ENCODE peak calls at places on chromosomes 2 and 18, in five cellular contexts. One of them, this sample, is unnamed.

GRCh38 chr18:59715445-59715844 is 18.2 kb upstream of the CCBE1 start:
- DNase-seq in HepG2: no peak
- DNase-seq in K562: no peak
- DNase-seq in H1: no peak
- DNase-seq in GM23338: no peak
- DNase-seq in this sample: no peak

GRCh38 chr2:160565099-160565498 is 71.5 kb upstream of the RBMS1 start:
- DNase-seq in H1: no peak
- DNase-seq in GM23338: no peak
- DNase-seq in K562: no peak
- DNase-seq in HepG2: no peak
- DNase-seq in this sample: no peak

GRCh38 chr2:101698419-101699190 is 1.1 kb downstream of the MAP4K4 start:
- DNase-seq in HepG2: no peak
- DNase-seq in H1: no peak
- DNase-seq in GM23338: peak; percentile 32
- DNase-seq in K562: no peak
- DNase-seq in this sample: no peak

GRCh38 chr2:16080071-16080470 is 139.7 kb downstream of the MYCN start:
- DNase-seq in HepG2: no peak
- DNase-seq in K562: no peak
- DNase-seq in GM23338: no peak
- DNase-seq in H1: no peak
- DNase-seq in this sample: no peak

GRCh38 chr18:58721586-58722160 is 50.4 kb downstream of the MALT1 start:
- DNase-seq in K562: no peak
- DNase-seq in HepG2: no peak
- DNase-seq in GM23338: no peak
- DNase-seq in H1: no peak
- DNase-seq in this sample: no peak

GRCh38 chr2:112583497-112584133 is 794 bp upstream of the CHCHD5 start:
- DNase-seq in HepG2: peak; percentile 75
- DNase-seq in K562: peak; percentile 47
- DNase-seq in GM23338: no peak
- DNase-seq in H1: no peak
- DNase-seq in this sample: no peak

GRCh38 chr2:72961036-72961720 is 43.9 kb downstream of the EMX1 start:
- DNase-seq in HepG2: no peak
- DNase-seq in H1: no peak
- DNase-seq in K562: no peak
- DNase-seq in GM23338: no peak
- DNase-seq in this sample: no peak

GRCh38 chr2:120681181-120681580 is 54.5 kb upstream of the GLI2 start:
- DNase-seq in HepG2: no peak
- DNase-seq in GM23338: no peak
- DNase-seq in H1: no peak
- DNase-seq in K562: no peak
- DNase-seq in this sample: no peak

GRCh38 chr2:145777297-145777696 is 1257.4 kb upstream of the ZEB2 start:
- DNase-seq in HepG2: peak; percentile 88
- DNase-seq in K562: peak; percentile 29
- DNase-seq in H1: no peak
- DNase-seq in GM23338: no peak
- DNase-seq in this sample: no peak

GRCh38 chr2:28276076-28276618 is 116.5 kb upstream of the FOSL2 start:
- DNase-seq in H1: no peak
- DNase-seq in GM23338: no peak
- DNase-seq in K562: peak; percentile 51
- DNase-seq in HepG2: no peak
- DNase-seq in this sample: no peak

GRCh38 chr2:36388472-36388871 is 32.9 kb downstream of the CRIM1 start:
- DNase-seq in HepG2: no peak
- DNase-seq in GM23338: no peak
- DNase-seq in K562: no peak
- DNase-seq in H1: no peak
- DNase-seq in this sample: no peak

GRCh38 chr2:36385603-36386002 is 30.0 kb downstream of the CRIM1 start:
- DNase-seq in HepG2: no peak
- DNase-seq in H1: no peak
- DNase-seq in GM23338: no peak
- DNase-seq in K562: no peak
- DNase-seq in this sample: no peak

GRCh38 chr2:36392854-36393253 is 37.3 kb downstream of the CRIM1 start:
- DNase-seq in K562: no peak
- DNase-seq in GM23338: peak; percentile 66
- DNase-seq in H1: no peak
- DNase-seq in HepG2: no peak
- DNase-seq in this sample: no peak

GRCh38 chr2:36387258-36387916 is 31.8 kb downstream of the CRIM1 start:
- DNase-seq in H1: no peak
- DNase-seq in GM23338: no peak
- DNase-seq in K562: no peak
- DNase-seq in HepG2: no peak
- DNase-seq in this sample: no peak

GRCh38 chr2:36389081-36389480 is 33.5 kb downstream of the CRIM1 start:
- DNase-seq in GM23338: peak; percentile 61
- DNase-seq in K562: no peak
- DNase-seq in H1: no peak
- DNase-seq in HepG2: no peak
- DNase-seq in this sample: no peak
- TF ChIP-seq POLR2AphosphoS5 in GM23338: no peak
- TF ChIP-seq POLR2AphosphoS5 in K562: no peak
- TF ChIP-seq POLR2AphosphoS5 in H1: no peak
- TF ChIP-seq POLR2AphosphoS5 in HepG2: no peak
- TF ChIP-seq POLR2AphosphoS5 in this sample: no peak

DNA sequence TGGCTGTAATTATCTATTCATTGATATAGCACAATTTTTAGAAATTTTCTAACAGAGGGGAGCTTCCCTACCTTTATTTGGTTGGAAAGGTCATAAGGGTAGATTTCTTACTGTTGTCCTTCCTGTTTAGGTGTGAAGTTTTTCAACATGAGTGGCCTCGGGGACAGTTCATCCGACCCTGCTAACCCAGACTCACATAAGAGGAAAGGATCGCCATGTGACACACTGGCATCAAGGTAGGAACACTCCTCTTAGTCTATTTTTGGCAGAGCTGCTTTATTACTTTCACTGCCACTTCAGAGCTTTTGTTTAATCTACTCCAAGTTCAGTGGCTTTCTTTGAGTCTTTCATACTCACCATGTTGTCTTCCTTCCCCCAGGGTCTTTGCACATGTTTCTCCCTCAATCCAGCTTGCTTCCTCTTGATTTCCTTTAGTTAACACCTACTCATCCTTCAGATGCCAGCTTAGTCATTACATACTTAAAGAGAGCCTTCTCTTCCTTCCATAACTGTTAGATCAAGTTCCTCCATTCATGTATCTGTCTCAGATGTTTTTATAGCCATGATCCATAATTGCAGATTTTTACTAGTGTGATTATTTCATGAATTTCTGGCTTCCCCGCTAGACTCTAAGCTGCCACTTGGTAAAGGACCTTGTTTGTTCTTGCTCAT is 134.5 kb downstream of the PTRHD1 start:
- DNase-seq in GM23338: no peak
- DNase-seq in H1: no peak
- DNase-seq in K562: no peak
- DNase-seq in HepG2: no peak
- DNase-seq in this sample: no peak
- TF ChIP-seq POLR2AphosphoS5 in GM23338: no peak
- TF ChIP-seq POLR2AphosphoS5 in H1: no peak
- TF ChIP-seq POLR2AphosphoS5 in K562: no peak
- TF ChIP-seq POLR2AphosphoS5 in HepG2: no peak
- TF ChIP-seq POLR2AphosphoS5 in this sample: no peak

DNA sequence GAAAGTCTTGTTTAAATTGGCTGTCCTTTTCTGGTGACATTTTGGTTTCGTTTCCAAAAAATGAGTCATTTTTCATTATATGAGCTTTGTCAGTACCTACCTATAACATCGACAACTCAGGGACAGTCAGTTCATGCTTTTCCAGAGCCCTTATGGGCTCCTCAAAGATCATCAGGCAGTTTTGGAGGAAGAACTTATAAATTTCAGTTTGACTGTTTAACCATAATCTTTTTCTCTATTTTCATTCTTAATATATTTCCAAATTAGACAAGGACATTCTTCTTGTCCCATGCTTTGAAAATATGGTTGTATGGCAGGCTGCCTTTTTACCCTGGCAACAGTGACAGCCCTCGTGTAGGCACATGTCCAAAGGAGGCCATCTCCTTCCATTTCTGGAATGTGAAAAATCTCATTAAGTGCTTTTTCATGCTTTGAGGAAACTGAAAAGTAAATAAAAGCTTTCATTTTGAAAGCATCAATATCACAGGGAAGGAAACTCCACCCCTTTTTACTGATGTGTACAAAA is 7.3 kb upstream of the PROC start:
- DNase-seq in HepG2: peak; percentile 92
- DNase-seq in K562: no peak
- DNase-seq in H1: no peak
- DNase-seq in GM23338: no peak
- DNase-seq in this sample: no peak
- TF ChIP-seq POLR2AphosphoS5 in HepG2: no peak
- TF ChIP-seq POLR2AphosphoS5 in K562: no peak
- TF ChIP-seq POLR2AphosphoS5 in H1: no peak
- TF ChIP-seq POLR2AphosphoS5 in GM23338: no peak
- TF ChIP-seq POLR2AphosphoS5 in this sample: no peak

DNA sequence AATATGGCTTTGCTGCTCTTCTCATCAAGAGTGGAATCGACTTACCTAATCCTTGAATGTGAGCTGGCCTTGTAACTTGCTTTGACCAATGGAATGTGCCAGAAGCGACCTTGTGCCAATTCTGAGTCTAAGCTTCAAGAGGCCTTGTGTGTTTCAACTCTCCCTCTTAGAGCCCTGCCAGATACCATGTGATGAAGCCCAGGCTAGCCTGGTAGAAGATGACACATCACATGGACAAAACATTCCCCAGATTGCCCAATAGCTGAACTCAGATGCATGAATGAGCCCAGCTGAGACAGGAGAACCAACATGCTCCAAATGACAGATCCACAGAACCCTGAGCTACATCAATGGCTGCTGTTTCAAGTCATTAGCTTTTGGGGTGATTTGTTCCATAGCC is 4.2 kb upstream of the KLHL14 start:
- DNase-seq in H1: no peak
- DNase-seq in HepG2: peak; percentile 46
- DNase-seq in GM23338: no peak
- DNase-seq in K562: no peak
- DNase-seq in this sample: no peak
- TF ChIP-seq POLR2AphosphoS5 in H1: no peak
- TF ChIP-seq POLR2AphosphoS5 in HepG2: no peak
- TF ChIP-seq POLR2AphosphoS5 in GM23338: no peak
- TF ChIP-seq POLR2AphosphoS5 in K562: no peak
- TF ChIP-seq POLR2AphosphoS5 in this sample: no peak

GRCh38 chr2:168289880-168290279 is 42.5 kb upstream of the STK39 start:
- DNase-seq in GM23338: no peak
- DNase-seq in H1: no peak
- DNase-seq in K562: no peak
- DNase-seq in HepG2: no peak
- DNase-seq in this sample: no peak
- TF ChIP-seq POLR2AphosphoS5 in GM23338: no peak
- TF ChIP-seq POLR2AphosphoS5 in H1: no peak
- TF ChIP-seq POLR2AphosphoS5 in K562: no peak
- TF ChIP-seq POLR2AphosphoS5 in HepG2: no peak
- TF ChIP-seq POLR2AphosphoS5 in this sample: no peak

GRCh38 chr2:10161961-10162441 is 39.5 kb downstream of the RRM2 start:
- DNase-seq in H1: no peak
- DNase-seq in K562: peak; percentile 15
- DNase-seq in GM23338: no peak
- DNase-seq in HepG2: no peak
- DNase-seq in this sample: no peak

GRCh38 chr2:10162586-10163497 is 40.3 kb downstream of the RRM2 start:
- DNase-seq in K562: peak; percentile 44
- DNase-seq in GM23338: peak; percentile 55
- DNase-seq in HepG2: no peak
- DNase-seq in H1: no peak
- DNase-seq in this sample: no peak

GRCh38 chr2:10159486-10160160 is 37.1 kb downstream of the RRM2 start:
- DNase-seq in H1: no peak
- DNase-seq in GM23338: no peak
- DNase-seq in K562: no peak
- DNase-seq in HepG2: no peak
- DNase-seq in this sample: no peak

GRCh38 chr2:10160226-10160955 is 37.9 kb downstream of the RRM2 start:
- DNase-seq in HepG2: no peak
- DNase-seq in K562: no peak
- DNase-seq in H1: no peak
- DNase-seq in GM23338: no peak
- DNase-seq in this sample: no peak

GRCh38 chr2:10161206-10161931 is 38.8 kb downstream of the RRM2 start:
- DNase-seq in K562: no peak
- DNase-seq in H1: no peak
- DNase-seq in HepG2: no peak
- DNase-seq in GM23338: no peak
- DNase-seq in this sample: no peak
- TF ChIP-seq POLR2AphosphoS5 in K562: no peak
- TF ChIP-seq POLR2AphosphoS5 in H1: no peak
- TF ChIP-seq POLR2AphosphoS5 in HepG2: no peak
- TF ChIP-seq POLR2AphosphoS5 in GM23338: no peak
- TF ChIP-seq POLR2AphosphoS5 in this sample: no peak

This sample was measured in GM12891.